ENCODE peak calls at places on chromosomes 13 and 19, in nine cellular contexts. One of them, this sample, is unnamed.

GRCh38 chr13:107258599-107259187 is 690.8 kb upstream of the ARGLU1 start:
- DNase-seq in mucosa of descending colon: no peak
- DNase-seq in effector CD4-positive, alpha-beta T cell: no peak
- DNase-seq in AG09319: no peak
- DNase-seq in SJCRH30: no peak
- DNase-seq in NCI-H1105 treated with DMSO at 0.1 percent for 48 hours: no peak
- DNase-seq in ecto neural progenitor cell: no peak
- DNase-seq in anterior cingulate cortex: no peak
- DNase-seq in ELR: peak; percentile 45
- DNase-seq in this sample: no peak

GRCh38 chr13:20125129-20125782 is 35.6 kb downstream of the GJA3 start:
- DNase-seq in mucosa of descending colon: no peak
- DNase-seq in effector CD4-positive, alpha-beta T cell: no peak
- DNase-seq in AG09319: no peak
- DNase-seq in SJCRH30: no peak
- DNase-seq in NCI-H1105 treated with DMSO at 0.1 percent for 48 hours: no peak
- DNase-seq in ecto neural progenitor cell: peak; percentile 10
- DNase-seq in anterior cingulate cortex: no peak
- DNase-seq in ELR: peak; percentile 61
- DNase-seq in this sample: no peak

GRCh38 chr13:40316301-40316700 is 350.1 kb downstream of the FOXO1 start:
- DNase-seq in mucosa of descending colon: no peak
- DNase-seq in effector CD4-positive, alpha-beta T cell: no peak
- DNase-seq in AG09319: no peak
- DNase-seq in SJCRH30: no peak
- DNase-seq in NCI-H1105 treated with DMSO at 0.1 percent for 48 hours: no peak
- DNase-seq in ecto neural progenitor cell: no peak
- DNase-seq in anterior cingulate cortex: no peak
- DNase-seq in ELR: no peak
- DNase-seq in this sample: no peak

GRCh38 chr19:31351212-31352193 is 2.3 kb upstream of the TSHZ3 start:
- DNase-seq in mucosa of descending colon: no peak
- DNase-seq in effector CD4-positive, alpha-beta T cell: no peak
- DNase-seq in AG09319: no peak
- DNase-seq in SJCRH30: peak; percentile 77
- DNase-seq in NCI-H1105 treated with DMSO at 0.1 percent for 48 hours: peak; percentile 32
- DNase-seq in ecto neural progenitor cell: peak; percentile 58
- DNase-seq in anterior cingulate cortex: no peak
- DNase-seq in ELR: peak; percentile 73
- DNase-seq in this sample: no peak

GRCh38 chr19:40623403-40624239 is 22.5 kb downstream of the LTBP4 start:
- DNase-seq in mucosa of descending colon: peak; percentile 88
- DNase-seq in effector CD4-positive, alpha-beta T cell: no peak
- DNase-seq in AG09319: no peak
- DNase-seq in SJCRH30: peak; percentile 43
- DNase-seq in NCI-H1105 treated with DMSO at 0.1 percent for 48 hours: no peak
- DNase-seq in ecto neural progenitor cell: peak; percentile 90
- DNase-seq in anterior cingulate cortex: no peak
- DNase-seq in ELR: peak; percentile 23
- DNase-seq in this sample: no peak

GRCh38 chr13:46778879-46779278 is 18.1 kb downstream of the ESD start:
- DNase-seq in mucosa of descending colon: no peak
- DNase-seq in effector CD4-positive, alpha-beta T cell: no peak
- DNase-seq in AG09319: no peak
- DNase-seq in SJCRH30: no peak
- DNase-seq in NCI-H1105 treated with DMSO at 0.1 percent for 48 hours: no peak
- DNase-seq in ecto neural progenitor cell: no peak
- DNase-seq in anterior cingulate cortex: no peak
- DNase-seq in ELR: no peak
- DNase-seq in this sample: no peak

GRCh38 chr13:110388141-110388943 is 81.3 kb downstream of the COL4A2 start:
- DNase-seq in mucosa of descending colon: peak; percentile 34
- DNase-seq in effector CD4-positive, alpha-beta T cell: no peak
- DNase-seq in AG09319: no peak
- DNase-seq in SJCRH30: peak; percentile 91
- DNase-seq in NCI-H1105 treated with DMSO at 0.1 percent for 48 hours: no peak
- DNase-seq in ecto neural progenitor cell: no peak
- DNase-seq in anterior cingulate cortex: no peak
- DNase-seq in ELR: peak; percentile 67
- DNase-seq in this sample: no peak

GRCh38 chr13:94323746-94324408 is 155.6 kb downstream of the DCT start:
- DNase-seq in mucosa of descending colon: no peak
- DNase-seq in effector CD4-positive, alpha-beta T cell: peak; percentile 19
- DNase-seq in AG09319: no peak
- DNase-seq in SJCRH30: no peak
- DNase-seq in NCI-H1105 treated with DMSO at 0.1 percent for 48 hours: no peak
- DNase-seq in ecto neural progenitor cell: no peak
- DNase-seq in anterior cingulate cortex: no peak
- DNase-seq in ELR: no peak
- DNase-seq in this sample: no peak

GRCh38 chr19:38395381-38396127 is 7.1 kb downstream of the SPRED3 start:
- DNase-seq in mucosa of descending colon: no peak
- DNase-seq in effector CD4-positive, alpha-beta T cell: no peak
- DNase-seq in AG09319: no peak
- DNase-seq in SJCRH30: no peak
- DNase-seq in NCI-H1105 treated with DMSO at 0.1 percent for 48 hours: no peak
- DNase-seq in ecto neural progenitor cell: no peak
- DNase-seq in anterior cingulate cortex: no peak
- DNase-seq in ELR: no peak
- DNase-seq in this sample: no peak

GRCh38 chr13:25602206-25602605 is 230.4 kb downstream of the ATP8A2 start:
- DNase-seq in mucosa of descending colon: no peak
- DNase-seq in effector CD4-positive, alpha-beta T cell: no peak
- DNase-seq in AG09319: no peak
- DNase-seq in SJCRH30: peak; percentile 77
- DNase-seq in NCI-H1105 treated with DMSO at 0.1 percent for 48 hours: no peak
- DNase-seq in ecto neural progenitor cell: no peak
- DNase-seq in anterior cingulate cortex: no peak
- DNase-seq in ELR: no peak
- DNase-seq in this sample: no peak

GRCh38 chr13:23488442-23488841 is 54.9 kb upstream of the SACS start:
- DNase-seq in mucosa of descending colon: no peak
- DNase-seq in effector CD4-positive, alpha-beta T cell: no peak
- DNase-seq in AG09319: no peak
- DNase-seq in SJCRH30: peak; percentile 94
- DNase-seq in NCI-H1105 treated with DMSO at 0.1 percent for 48 hours: no peak
- DNase-seq in ecto neural progenitor cell: no peak
- DNase-seq in anterior cingulate cortex: no peak
- DNase-seq in ELR: peak; percentile 61
- DNase-seq in this sample: no peak

GRCh38 chr19:29663861-29664752 is 1.2 kb upstream of the PLEKHF1 start:
- DNase-seq in mucosa of descending colon: peak; percentile 60
- DNase-seq in effector CD4-positive, alpha-beta T cell: no peak
- DNase-seq in AG09319: no peak
- DNase-seq in SJCRH30: no peak
- DNase-seq in NCI-H1105 treated with DMSO at 0.1 percent for 48 hours: no peak
- DNase-seq in ecto neural progenitor cell: no peak
- DNase-seq in anterior cingulate cortex: no peak
- DNase-seq in ELR: peak; percentile 37
- DNase-seq in this sample: no peak

GRCh38 chr13:111572956-111573355 is 252.5 kb downstream of the TEX29 start:
- DNase-seq in mucosa of descending colon: no peak
- DNase-seq in effector CD4-positive, alpha-beta T cell: no peak
- DNase-seq in AG09319: no peak
- DNase-seq in SJCRH30: no peak
- DNase-seq in NCI-H1105 treated with DMSO at 0.1 percent for 48 hours: peak; percentile 100
- DNase-seq in ecto neural progenitor cell: no peak
- DNase-seq in anterior cingulate cortex: no peak
- DNase-seq in ELR: no peak
- DNase-seq in this sample: no peak

GRCh38 chr13:21771075-21771474 is 100.2 kb downstream of the FGF9 start:
- DNase-seq in mucosa of descending colon: no peak
- DNase-seq in effector CD4-positive, alpha-beta T cell: no peak
- DNase-seq in AG09319: no peak
- DNase-seq in SJCRH30: no peak
- DNase-seq in NCI-H1105 treated with DMSO at 0.1 percent for 48 hours: no peak
- DNase-seq in ecto neural progenitor cell: no peak
- DNase-seq in anterior cingulate cortex: no peak
- DNase-seq in ELR: no peak
- DNase-seq in this sample: no peak

GRCh38 chr19:4977299-4978174 is 8.6 kb downstream of the KDM4B start:
- DNase-seq in mucosa of descending colon: no peak
- DNase-seq in effector CD4-positive, alpha-beta T cell: no peak
- DNase-seq in AG09319: peak; percentile 81
- DNase-seq in SJCRH30: peak; percentile 68
- DNase-seq in NCI-H1105 treated with DMSO at 0.1 percent for 48 hours: peak; percentile 58
- DNase-seq in ecto neural progenitor cell: no peak
- DNase-seq in anterior cingulate cortex: no peak
- DNase-seq in ELR: peak; percentile 95
- DNase-seq in this sample: no peak

GRCh38 chr19:50662442-50663279 is 13.4 kb downstream of the C19orf81 start:
- DNase-seq in mucosa of descending colon: no peak
- DNase-seq in effector CD4-positive, alpha-beta T cell: no peak
- DNase-seq in AG09319: no peak
- DNase-seq in SJCRH30: no peak
- DNase-seq in NCI-H1105 treated with DMSO at 0.1 percent for 48 hours: no peak
- DNase-seq in ecto neural progenitor cell: no peak
- DNase-seq in anterior cingulate cortex: no peak
- DNase-seq in ELR: no peak
- DNase-seq in this sample: no peak

GRCh38 chr19:2551864-2552185 is 75.9 kb downstream of the GADD45B start:
- DNase-seq in mucosa of descending colon: peak; percentile 36
- DNase-seq in effector CD4-positive, alpha-beta T cell: no peak
- DNase-seq in AG09319: no peak
- DNase-seq in SJCRH30: no peak
- DNase-seq in NCI-H1105 treated with DMSO at 0.1 percent for 48 hours: no peak
- DNase-seq in ecto neural progenitor cell: no peak
- DNase-seq in anterior cingulate cortex: no peak
- DNase-seq in ELR: no peak
- DNase-seq in this sample: no peak

GRCh38 chr19:48646192-48646911 is 365 bp upstream of the CA11 start:
- DNase-seq in mucosa of descending colon: peak; percentile 92
- DNase-seq in effector CD4-positive, alpha-beta T cell: peak; percentile 90
- DNase-seq in AG09319: no peak
- DNase-seq in SJCRH30: peak; percentile 95
- DNase-seq in NCI-H1105 treated with DMSO at 0.1 percent for 48 hours: peak; percentile 92
- DNase-seq in ecto neural progenitor cell: peak; percentile 95
- DNase-seq in anterior cingulate cortex: peak; percentile 87
- DNase-seq in ELR: peak; percentile 87
- DNase-seq in this sample: peak; percentile 95

GRCh38 chr13:113742445-113743120 is 16.4 kb upstream of the TMEM255B start:
- DNase-seq in mucosa of descending colon: no peak
- DNase-seq in effector CD4-positive, alpha-beta T cell: no peak
- DNase-seq in AG09319: no peak
- DNase-seq in SJCRH30: no peak
- DNase-seq in NCI-H1105 treated with DMSO at 0.1 percent for 48 hours: no peak
- DNase-seq in ecto neural progenitor cell: no peak
- DNase-seq in anterior cingulate cortex: no peak
- DNase-seq in ELR: no peak
- DNase-seq in this sample: no peak

GRCh38 chr13:20431080-20431479 is 94.6 kb downstream of the CRYL1 start:
- DNase-seq in mucosa of descending colon: peak; percentile 45
- DNase-seq in effector CD4-positive, alpha-beta T cell: no peak
- DNase-seq in AG09319: no peak
- DNase-seq in SJCRH30: no peak
- DNase-seq in NCI-H1105 treated with DMSO at 0.1 percent for 48 hours: no peak
- DNase-seq in ecto neural progenitor cell: no peak
- DNase-seq in anterior cingulate cortex: no peak
- DNase-seq in ELR: no peak
- DNase-seq in this sample: no peak

This sample was measured in GM12891.